ENCODE peak calls at places on chromosomes 16 and 17, in six cellular contexts. One of them, this sample, is unnamed.
A peak's percentile ranks its signal among the peaks of the same experiment; 100 is the strongest.

GRCh38 chr16:27784351-27785306 is 234.7 kb downstream of the KATNIP start:
- DNase-seq in psoas muscle: no peak
- DNase-seq in AG10803: no peak
- DNase-seq in A549: no peak
- DNase-seq in CD4-positive, CD25-positive, alpha-beta regulatory T cell: no peak
- DNase-seq in body of pancreas: no peak
- DNase-seq in this sample: no peak

GRCh38 chr17:51346218-51346982 is 86.1 kb downstream of the UTP18 start:
- DNase-seq in psoas muscle: no peak
- DNase-seq in AG10803: no peak
- DNase-seq in A549: no peak
- DNase-seq in CD4-positive, CD25-positive, alpha-beta regulatory T cell: no peak
- DNase-seq in body of pancreas: no peak
- DNase-seq in this sample: no peak

GRCh38 chr16:30747331-30747730 is 894 bp upstream of the PHKG2 start:
- DNase-seq in psoas muscle: no peak
- DNase-seq in AG10803: peak; percentile 51
- DNase-seq in A549: no peak
- DNase-seq in CD4-positive, CD25-positive, alpha-beta regulatory T cell: no peak
- DNase-seq in body of pancreas: no peak
- DNase-seq in this sample: peak; percentile 34

GRCh38 chr16:87757841-87758426 is 7.9 kb downstream of the KLHDC4 start:
- DNase-seq in psoas muscle: no peak
- DNase-seq in AG10803: no peak
- DNase-seq in A549: peak; percentile 38
- DNase-seq in CD4-positive, CD25-positive, alpha-beta regulatory T cell: no peak
- DNase-seq in body of pancreas: no peak
- DNase-seq in this sample: peak; percentile 32

GRCh38 chr17:50924300-50924699 is 58.1 kb upstream of the TOB1 start:
- DNase-seq in psoas muscle: no peak
- DNase-seq in AG10803: no peak
- DNase-seq in A549: no peak
- DNase-seq in CD4-positive, CD25-positive, alpha-beta regulatory T cell: no peak
- DNase-seq in body of pancreas: no peak
- DNase-seq in this sample: no peak

GRCh38 chr16:14232106-14232890 is 161.2 kb downstream of the MRTFB start:
- DNase-seq in psoas muscle: no peak
- DNase-seq in AG10803: peak; percentile 56
- DNase-seq in A549: no peak
- DNase-seq in CD4-positive, CD25-positive, alpha-beta regulatory T cell: no peak
- DNase-seq in body of pancreas: peak; percentile 61
- DNase-seq in this sample: peak; percentile 83

GRCh38 chr16:22018559-22018958 is 10.6 kb downstream of the MOSMO start:
- DNase-seq in psoas muscle: no peak
- DNase-seq in AG10803: no peak
- DNase-seq in A549: no peak
- DNase-seq in CD4-positive, CD25-positive, alpha-beta regulatory T cell: no peak
- DNase-seq in body of pancreas: no peak
- DNase-seq in this sample: no peak

GRCh38 chr16:50354629-50355456 is 13.9 kb downstream of the BRD7 start:
- DNase-seq in psoas muscle: no peak
- DNase-seq in AG10803: no peak
- DNase-seq in A549: no peak
- DNase-seq in CD4-positive, CD25-positive, alpha-beta regulatory T cell: peak; percentile 38
- DNase-seq in body of pancreas: no peak
- DNase-seq in this sample: no peak

GRCh38 chr16:81238296-81239011 is at the start of gene BCO1:
- DNase-seq in psoas muscle: no peak
- DNase-seq in AG10803: peak; percentile 47
- DNase-seq in A549: peak; percentile 63
- DNase-seq in CD4-positive, CD25-positive, alpha-beta regulatory T cell: no peak
- DNase-seq in body of pancreas: peak; percentile 61
- DNase-seq in this sample: peak; percentile 78

GRCh38 chr17:14448816-14449215 is 147.9 kb downstream of the HS3ST3B1 start:
- DNase-seq in psoas muscle: no peak
- DNase-seq in AG10803: no peak
- DNase-seq in A549: peak; percentile 30
- DNase-seq in CD4-positive, CD25-positive, alpha-beta regulatory T cell: no peak
- DNase-seq in body of pancreas: no peak
- DNase-seq in this sample: no peak

GRCh38 chr17:45353047-45353446 is 36.2 kb upstream of the MAP3K14 start:
- DNase-seq in psoas muscle: no peak
- DNase-seq in AG10803: no peak
- DNase-seq in A549: no peak
- DNase-seq in CD4-positive, CD25-positive, alpha-beta regulatory T cell: no peak
- DNase-seq in body of pancreas: no peak
- DNase-seq in this sample: no peak

GRCh38 chr17:38453951-38454421 is 25.7 kb downstream of the ARHGAP23 start:
- DNase-seq in psoas muscle: peak; percentile 62
- DNase-seq in AG10803: peak; percentile 59
- DNase-seq in A549: peak; percentile 39
- DNase-seq in CD4-positive, CD25-positive, alpha-beta regulatory T cell: no peak
- DNase-seq in body of pancreas: no peak
- DNase-seq in this sample: peak; percentile 37

GRCh38 chr16:55323637-55324490 is at the start of gene IRX6:
- DNase-seq in psoas muscle: peak; percentile 78
- DNase-seq in AG10803: peak; percentile 35
- DNase-seq in A549: peak; percentile 41
- DNase-seq in CD4-positive, CD25-positive, alpha-beta regulatory T cell: no peak
- DNase-seq in body of pancreas: peak; percentile 18
- DNase-seq in this sample: no peak
- H3K4me3 ChIP-seq in psoas muscle: peak within 1 kb of the TSS; percentile 61
- H3K4me3 ChIP-seq in AG10803: no peak within 1 kb of the TSS
- H3K4me3 ChIP-seq in A549: peak within 1 kb of the TSS; percentile 26
- H3K4me3 ChIP-seq in CD4-positive, CD25-positive, alpha-beta regulatory T cell: no peak within 1 kb of the TSS
- H3K4me3 ChIP-seq in body of pancreas: no peak within 1 kb of the TSS
- H3K4me3 ChIP-seq in this sample: no peak within 1 kb of the TSS

GRCh38 chr17:81917565-81918332 is at the start of gene SIRT7:
- DNase-seq in psoas muscle: peak; percentile 74
- DNase-seq in AG10803: peak; percentile 58
- DNase-seq in A549: peak; percentile 83
- DNase-seq in CD4-positive, CD25-positive, alpha-beta regulatory T cell: peak; percentile 87
- DNase-seq in body of pancreas: peak; percentile 76
- DNase-seq in this sample: no peak

GRCh38 chr17:81921531-81921862 is 3.5 kb upstream of the SIRT7 start:
- DNase-seq in psoas muscle: no peak
- DNase-seq in AG10803: no peak
- DNase-seq in A549: no peak
- DNase-seq in CD4-positive, CD25-positive, alpha-beta regulatory T cell: no peak
- DNase-seq in body of pancreas: no peak
- DNase-seq in this sample: no peak

GRCh38 chr17:81921996-81922565 is 4.1 kb upstream of the SIRT7 start:
- DNase-seq in psoas muscle: no peak
- DNase-seq in AG10803: no peak
- DNase-seq in A549: no peak
- DNase-seq in CD4-positive, CD25-positive, alpha-beta regulatory T cell: no peak
- DNase-seq in body of pancreas: no peak
- DNase-seq in this sample: no peak

GRCh38 chr17:81920612-81921530 is 2.9 kb upstream of the SIRT7 start:
- DNase-seq in psoas muscle: no peak
- DNase-seq in AG10803: no peak
- DNase-seq in A549: no peak
- DNase-seq in CD4-positive, CD25-positive, alpha-beta regulatory T cell: no peak
- DNase-seq in body of pancreas: no peak
- DNase-seq in this sample: no peak

GRCh38 chr17:81918762-81919545 is 978 bp upstream of the SIRT7 start:
- DNase-seq in psoas muscle: no peak
- DNase-seq in AG10803: no peak
- DNase-seq in A549: no peak
- DNase-seq in CD4-positive, CD25-positive, alpha-beta regulatory T cell: no peak
- DNase-seq in body of pancreas: no peak
- DNase-seq in this sample: no peak
- H3K4me3 ChIP-seq in psoas muscle: peak overlapping the region; percentile 76
- H3K4me3 ChIP-seq in AG10803: no peak overlapping the region
- H3K4me3 ChIP-seq in A549: no peak overlapping the region
- H3K4me3 ChIP-seq in CD4-positive, CD25-positive, alpha-beta regulatory T cell: no peak overlapping the region
- H3K4me3 ChIP-seq in body of pancreas: no peak overlapping the region
- H3K4me3 ChIP-seq in this sample: no peak overlapping the region

GRCh38 chr17:34201225-34201624 is 53.9 kb upstream of the CCL2 start:
- DNase-seq in psoas muscle: no peak
- DNase-seq in AG10803: no peak
- DNase-seq in A549: no peak
- DNase-seq in CD4-positive, CD25-positive, alpha-beta regulatory T cell: no peak
- DNase-seq in body of pancreas: no peak
- DNase-seq in this sample: no peak

GRCh38 chr17:34199449-34199848 is 55.6 kb upstream of the CCL2 start:
- DNase-seq in psoas muscle: no peak
- DNase-seq in AG10803: no peak
- DNase-seq in A549: no peak
- DNase-seq in CD4-positive, CD25-positive, alpha-beta regulatory T cell: no peak
- DNase-seq in body of pancreas: no peak
- DNase-seq in this sample: no peak

GRCh38 chr17:34198519-34198918 is 56.6 kb upstream of the CCL2 start:
- DNase-seq in psoas muscle: no peak
- DNase-seq in AG10803: no peak
- DNase-seq in A549: no peak
- DNase-seq in CD4-positive, CD25-positive, alpha-beta regulatory T cell: no peak
- DNase-seq in body of pancreas: no peak
- DNase-seq in this sample: no peak

GRCh38 chr17:34201767-34202166 is 53.3 kb upstream of the CCL2 start:
- DNase-seq in psoas muscle: no peak
- DNase-seq in AG10803: no peak
- DNase-seq in A549: no peak
- DNase-seq in CD4-positive, CD25-positive, alpha-beta regulatory T cell: no peak
- DNase-seq in body of pancreas: no peak
- DNase-seq in this sample: no peak

GRCh38 chr17:34199932-34200534 is 55.1 kb upstream of the CCL2 start:
- DNase-seq in psoas muscle: peak; percentile 51
- DNase-seq in AG10803: peak; percentile 82
- DNase-seq in A549: peak; percentile 87
- DNase-seq in CD4-positive, CD25-positive, alpha-beta regulatory T cell: peak; percentile 80
- DNase-seq in body of pancreas: peak; percentile 83
- DNase-seq in this sample: peak; percentile 59
- H3K4me3 ChIP-seq in psoas muscle: no peak overlapping the region
- H3K4me3 ChIP-seq in AG10803: no peak overlapping the region
- H3K4me3 ChIP-seq in A549: no peak overlapping the region
- H3K4me3 ChIP-seq in CD4-positive, CD25-positive, alpha-beta regulatory T cell: no peak overlapping the region
- H3K4me3 ChIP-seq in body of pancreas: no peak overlapping the region
- H3K4me3 ChIP-seq in this sample: no peak overlapping the region

DNA sequence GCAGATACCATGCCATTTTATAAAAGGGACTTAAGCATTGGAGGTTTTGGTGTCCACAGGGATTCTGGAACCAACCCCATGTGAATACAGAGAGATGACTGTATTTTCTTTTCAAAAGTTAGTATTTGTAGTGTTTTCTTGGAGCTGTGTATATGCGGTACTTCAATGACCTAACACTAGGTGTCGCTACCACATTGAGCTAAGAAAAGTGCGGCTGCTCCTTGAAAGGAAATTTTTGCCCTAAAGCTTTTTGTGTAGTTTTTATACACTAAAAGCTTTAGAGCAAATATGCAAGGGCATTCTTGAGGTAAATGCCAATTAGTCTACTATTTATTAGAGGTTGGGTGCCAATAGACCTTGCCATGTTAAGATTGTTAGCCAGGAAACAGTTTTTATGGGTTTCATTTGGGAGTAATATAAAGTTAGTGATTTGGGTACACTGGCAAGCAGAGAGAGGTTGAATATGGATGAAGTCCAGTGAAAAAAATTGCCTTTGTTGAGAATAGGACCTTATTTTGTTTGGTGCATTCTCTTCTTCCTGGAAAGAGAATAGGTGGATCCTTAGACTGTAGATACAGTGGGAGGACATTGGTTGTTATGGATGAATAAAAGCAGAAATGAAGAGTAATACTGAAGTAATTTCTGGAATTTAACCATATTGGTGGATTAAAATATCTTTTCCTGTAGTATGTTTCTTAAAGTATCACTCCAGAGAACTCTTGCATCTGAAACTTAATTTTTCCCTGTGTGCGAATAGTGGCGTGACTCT is 43.3 kb downstream of the BCAS3 start:
- DNase-seq in psoas muscle: no peak
- DNase-seq in AG10803: peak; percentile 73
- DNase-seq in A549: peak; percentile 74
- DNase-seq in CD4-positive, CD25-positive, alpha-beta regulatory T cell: peak; percentile 74
- DNase-seq in body of pancreas: peak; percentile 41
- DNase-seq in this sample: peak; percentile 46
- H3K4me3 ChIP-seq in psoas muscle: no peak overlapping the region
- H3K4me3 ChIP-seq in AG10803: no peak overlapping the region
- H3K4me3 ChIP-seq in A549: no peak overlapping the region
- H3K4me3 ChIP-seq in CD4-positive, CD25-positive, alpha-beta regulatory T cell: no peak overlapping the region
- H3K4me3 ChIP-seq in body of pancreas: no peak overlapping the region
- H3K4me3 ChIP-seq in this sample: no peak overlapping the region